ENCODE peak calls at places on chromosomes 11 and 22, in nine cellular contexts. One of them, this sample, is unnamed.

GRCh38 chr11:66421492-66422205 is 814 bp downstream of the NPAS4 start:
- DNase-seq in heart right ventricle: peak
- DNase-seq in neural crest cell: peak
- DNase-seq in left ventricle myocardium inferior: peak
- DNase-seq in activated T-cell treated with anti-CD3 and anti-CD28 coated beads for 4 hours: peak
- DNase-seq in mesendoderm: peak
- DNase-seq in stimulated activated CD4-positive, alpha-beta T cell treated with anti-CD3 and anti-CD28 coated beads, Interleukin-1b, Interleukin-23, amount 100 ng/mL, for 24 hours: peak
- DNase-seq in activated naive CD4-positive, alpha-beta T cell: peak
- DNase-seq in T-helper 2 cell: peak
- DNase-seq in this sample: peak

GRCh38 chr11:34499719-34500505 is 13.7 kb downstream of the ELF5 start:
- DNase-seq in mesendoderm: no peak
- DNase-seq in stimulated activated CD4-positive, alpha-beta T cell treated with anti-CD3 and anti-CD28 coated beads, Interleukin-1b, Interleukin-23, amount 100 ng/mL, for 24 hours: no peak
- DNase-seq in activated T-cell treated with anti-CD3 and anti-CD28 coated beads for 4 hours: no peak
- DNase-seq in activated naive CD4-positive, alpha-beta T cell: no peak
- DNase-seq in T-helper 2 cell: no peak
- DNase-seq in left ventricle myocardium inferior: no peak
- DNase-seq in neural crest cell: no peak
- DNase-seq in heart right ventricle: no peak
- DNase-seq in this sample: no peak

GRCh38 chr11:74710291-74710938 is 20.8 kb downstream of the CHRDL2 start:
- DNase-seq in left ventricle myocardium inferior: peak
- DNase-seq in heart right ventricle: no peak
- DNase-seq in stimulated activated CD4-positive, alpha-beta T cell treated with anti-CD3 and anti-CD28 coated beads, Interleukin-1b, Interleukin-23, amount 100 ng/mL, for 24 hours: no peak
- DNase-seq in neural crest cell: no peak
- DNase-seq in mesendoderm: peak
- DNase-seq in activated T-cell treated with anti-CD3 and anti-CD28 coated beads for 4 hours: no peak
- DNase-seq in activated naive CD4-positive, alpha-beta T cell: no peak
- DNase-seq in T-helper 2 cell: no peak
- DNase-seq in this sample: no peak

GRCh38 chr11:359181-359714 is 10.1 kb upstream of the B4GALNT4 start:
- DNase-seq in activated T-cell treated with anti-CD3 and anti-CD28 coated beads for 4 hours: no peak
- DNase-seq in activated naive CD4-positive, alpha-beta T cell: no peak
- DNase-seq in neural crest cell: no peak
- DNase-seq in stimulated activated CD4-positive, alpha-beta T cell treated with anti-CD3 and anti-CD28 coated beads, Interleukin-1b, Interleukin-23, amount 100 ng/mL, for 24 hours: no peak
- DNase-seq in T-helper 2 cell: peak
- DNase-seq in left ventricle myocardium inferior: no peak
- DNase-seq in heart right ventricle: no peak
- DNase-seq in mesendoderm: no peak
- DNase-seq in this sample: peak

GRCh38 chr11:130037058-130037457 is 32.6 kb upstream of the APLP2 start:
- DNase-seq in heart right ventricle: no peak
- DNase-seq in neural crest cell: no peak
- DNase-seq in T-helper 2 cell: no peak
- DNase-seq in left ventricle myocardium inferior: no peak
- DNase-seq in activated naive CD4-positive, alpha-beta T cell: no peak
- DNase-seq in mesendoderm: peak
- DNase-seq in activated T-cell treated with anti-CD3 and anti-CD28 coated beads for 4 hours: no peak
- DNase-seq in stimulated activated CD4-positive, alpha-beta T cell treated with anti-CD3 and anti-CD28 coated beads, Interleukin-1b, Interleukin-23, amount 100 ng/mL, for 24 hours: no peak
- DNase-seq in this sample: no peak

GRCh38 chr11:11898648-11899047 is 56.9 kb downstream of the USP47 start:
- DNase-seq in activated T-cell treated with anti-CD3 and anti-CD28 coated beads for 4 hours: no peak
- DNase-seq in stimulated activated CD4-positive, alpha-beta T cell treated with anti-CD3 and anti-CD28 coated beads, Interleukin-1b, Interleukin-23, amount 100 ng/mL, for 24 hours: no peak
- DNase-seq in mesendoderm: no peak
- DNase-seq in left ventricle myocardium inferior: no peak
- DNase-seq in T-helper 2 cell: no peak
- DNase-seq in neural crest cell: no peak
- DNase-seq in heart right ventricle: no peak
- DNase-seq in activated naive CD4-positive, alpha-beta T cell: no peak
- DNase-seq in this sample: no peak

GRCh38 chr22:43396934-43397457 is 14.8 kb upstream of the MPPED1 start:
- DNase-seq in stimulated activated CD4-positive, alpha-beta T cell treated with anti-CD3 and anti-CD28 coated beads, Interleukin-1b, Interleukin-23, amount 100 ng/mL, for 24 hours: no peak
- DNase-seq in neural crest cell: no peak
- DNase-seq in left ventricle myocardium inferior: no peak
- DNase-seq in mesendoderm: no peak
- DNase-seq in activated T-cell treated with anti-CD3 and anti-CD28 coated beads for 4 hours: no peak
- DNase-seq in heart right ventricle: no peak
- DNase-seq in T-helper 2 cell: no peak
- DNase-seq in activated naive CD4-positive, alpha-beta T cell: no peak
- DNase-seq in this sample: no peak

GRCh38 chr11:74709175-74709574 is 22.1 kb downstream of the CHRDL2 start:
- DNase-seq in activated T-cell treated with anti-CD3 and anti-CD28 coated beads for 4 hours: no peak
- DNase-seq in activated naive CD4-positive, alpha-beta T cell: no peak
- DNase-seq in mesendoderm: no peak
- DNase-seq in left ventricle myocardium inferior: no peak
- DNase-seq in neural crest cell: no peak
- DNase-seq in heart right ventricle: no peak
- DNase-seq in stimulated activated CD4-positive, alpha-beta T cell treated with anti-CD3 and anti-CD28 coated beads, Interleukin-1b, Interleukin-23, amount 100 ng/mL, for 24 hours: no peak
- DNase-seq in T-helper 2 cell: no peak
- DNase-seq in this sample: no peak

GRCh38 chr11:77287136-77287535 is 14.3 kb downstream of the GDPD4 start:
- DNase-seq in mesendoderm: no peak
- DNase-seq in stimulated activated CD4-positive, alpha-beta T cell treated with anti-CD3 and anti-CD28 coated beads, Interleukin-1b, Interleukin-23, amount 100 ng/mL, for 24 hours: no peak
- DNase-seq in neural crest cell: no peak
- DNase-seq in heart right ventricle: no peak
- DNase-seq in T-helper 2 cell: no peak
- DNase-seq in activated T-cell treated with anti-CD3 and anti-CD28 coated beads for 4 hours: no peak
- DNase-seq in activated naive CD4-positive, alpha-beta T cell: no peak
- DNase-seq in left ventricle myocardium inferior: no peak
- DNase-seq in this sample: no peak

GRCh38 chr22:37331811-37332536 is 49.7 kb downstream of the CYTH4 start:
- DNase-seq in left ventricle myocardium inferior: no peak
- DNase-seq in mesendoderm: no peak
- DNase-seq in activated naive CD4-positive, alpha-beta T cell: no peak
- DNase-seq in stimulated activated CD4-positive, alpha-beta T cell treated with anti-CD3 and anti-CD28 coated beads, Interleukin-1b, Interleukin-23, amount 100 ng/mL, for 24 hours: no peak
- DNase-seq in activated T-cell treated with anti-CD3 and anti-CD28 coated beads for 4 hours: no peak
- DNase-seq in heart right ventricle: no peak
- DNase-seq in T-helper 2 cell: no peak
- DNase-seq in neural crest cell: no peak
- DNase-seq in this sample: no peak

GRCh38 chr11:17010851-17011420 is 3.3 kb downstream of the PLEKHA7 start:
- DNase-seq in T-helper 2 cell: no peak
- DNase-seq in activated naive CD4-positive, alpha-beta T cell: no peak
- DNase-seq in left ventricle myocardium inferior: no peak
- DNase-seq in neural crest cell: no peak
- DNase-seq in stimulated activated CD4-positive, alpha-beta T cell treated with anti-CD3 and anti-CD28 coated beads, Interleukin-1b, Interleukin-23, amount 100 ng/mL, for 24 hours: no peak
- DNase-seq in mesendoderm: peak
- DNase-seq in activated T-cell treated with anti-CD3 and anti-CD28 coated beads for 4 hours: no peak
- DNase-seq in heart right ventricle: no peak
- DNase-seq in this sample: no peak

GRCh38 chr11:120674537-120674936 is 163.0 kb downstream of the GRIK4 start:
- DNase-seq in activated naive CD4-positive, alpha-beta T cell: no peak
- DNase-seq in heart right ventricle: no peak
- DNase-seq in T-helper 2 cell: no peak
- DNase-seq in mesendoderm: no peak
- DNase-seq in activated T-cell treated with anti-CD3 and anti-CD28 coated beads for 4 hours: no peak
- DNase-seq in left ventricle myocardium inferior: no peak
- DNase-seq in neural crest cell: no peak
- DNase-seq in stimulated activated CD4-positive, alpha-beta T cell treated with anti-CD3 and anti-CD28 coated beads, Interleukin-1b, Interleukin-23, amount 100 ng/mL, for 24 hours: no peak
- DNase-seq in this sample: peak

GRCh38 chr11:78806214-78807004 is 231.7 kb upstream of the NARS2 start:
- DNase-seq in T-helper 2 cell: no peak
- DNase-seq in activated T-cell treated with anti-CD3 and anti-CD28 coated beads for 4 hours: no peak
- DNase-seq in heart right ventricle: no peak
- DNase-seq in stimulated activated CD4-positive, alpha-beta T cell treated with anti-CD3 and anti-CD28 coated beads, Interleukin-1b, Interleukin-23, amount 100 ng/mL, for 24 hours: no peak
- DNase-seq in mesendoderm: no peak
- DNase-seq in activated naive CD4-positive, alpha-beta T cell: no peak
- DNase-seq in neural crest cell: no peak
- DNase-seq in left ventricle myocardium inferior: no peak
- DNase-seq in this sample: no peak

GRCh38 chr11:68872216-68873003 is 30.7 kb upstream of the CPT1A start:
- DNase-seq in stimulated activated CD4-positive, alpha-beta T cell treated with anti-CD3 and anti-CD28 coated beads, Interleukin-1b, Interleukin-23, amount 100 ng/mL, for 24 hours: no peak
- DNase-seq in T-helper 2 cell: no peak
- DNase-seq in neural crest cell: no peak
- DNase-seq in activated T-cell treated with anti-CD3 and anti-CD28 coated beads for 4 hours: no peak
- DNase-seq in activated naive CD4-positive, alpha-beta T cell: no peak
- DNase-seq in mesendoderm: no peak
- DNase-seq in heart right ventricle: no peak
- DNase-seq in left ventricle myocardium inferior: no peak
- DNase-seq in this sample: no peak

GRCh38 chr11:22521226-22521625 is 104.4 kb downstream of the FANCF start:
- DNase-seq in mesendoderm: peak
- DNase-seq in activated T-cell treated with anti-CD3 and anti-CD28 coated beads for 4 hours: no peak
- DNase-seq in left ventricle myocardium inferior: no peak
- DNase-seq in activated naive CD4-positive, alpha-beta T cell: no peak
- DNase-seq in heart right ventricle: no peak
- DNase-seq in neural crest cell: no peak
- DNase-seq in T-helper 2 cell: no peak
- DNase-seq in stimulated activated CD4-positive, alpha-beta T cell treated with anti-CD3 and anti-CD28 coated beads, Interleukin-1b, Interleukin-23, amount 100 ng/mL, for 24 hours: no peak
- DNase-seq in this sample: no peak

GRCh38 chr11:77117485-77117884 is 10.6 kb upstream of the MYO7A start:
- DNase-seq in activated T-cell treated with anti-CD3 and anti-CD28 coated beads for 4 hours: no peak
- DNase-seq in mesendoderm: no peak
- DNase-seq in neural crest cell: no peak
- DNase-seq in heart right ventricle: no peak
- DNase-seq in activated naive CD4-positive, alpha-beta T cell: no peak
- DNase-seq in stimulated activated CD4-positive, alpha-beta T cell treated with anti-CD3 and anti-CD28 coated beads, Interleukin-1b, Interleukin-23, amount 100 ng/mL, for 24 hours: no peak
- DNase-seq in left ventricle myocardium inferior: no peak
- DNase-seq in T-helper 2 cell: no peak
- DNase-seq in this sample: no peak

GRCh38 chr22:38346506-38346905 is 29.3 kb upstream of the CSNK1E start:
- DNase-seq in mesendoderm: no peak
- DNase-seq in activated T-cell treated with anti-CD3 and anti-CD28 coated beads for 4 hours: no peak
- DNase-seq in heart right ventricle: no peak
- DNase-seq in left ventricle myocardium inferior: no peak
- DNase-seq in T-helper 2 cell: no peak
- DNase-seq in stimulated activated CD4-positive, alpha-beta T cell treated with anti-CD3 and anti-CD28 coated beads, Interleukin-1b, Interleukin-23, amount 100 ng/mL, for 24 hours: no peak
- DNase-seq in neural crest cell: no peak
- DNase-seq in activated naive CD4-positive, alpha-beta T cell: no peak
- DNase-seq in this sample: peak

GRCh38 chr22:40719599-40719998 is 40.3 kb downstream of the MCHR1 start:
- DNase-seq in neural crest cell: no peak
- DNase-seq in stimulated activated CD4-positive, alpha-beta T cell treated with anti-CD3 and anti-CD28 coated beads, Interleukin-1b, Interleukin-23, amount 100 ng/mL, for 24 hours: no peak
- DNase-seq in activated naive CD4-positive, alpha-beta T cell: no peak
- DNase-seq in mesendoderm: no peak
- DNase-seq in heart right ventricle: no peak
- DNase-seq in left ventricle myocardium inferior: no peak
- DNase-seq in activated T-cell treated with anti-CD3 and anti-CD28 coated beads for 4 hours: no peak
- DNase-seq in T-helper 2 cell: no peak
- DNase-seq in this sample: no peak